ENCODE peak calls at places on chromosomes 6 and 20, in five cellular contexts. One of them, this sample, is unnamed.

GRCh38 chr6:53833147-53833546 is 38.3 kb downstream of the LRRC1 start:
- DNase-seq in WTC11: no peak
- DNase-seq in kidney: no peak
- DNase-seq in hepatocyte: no peak
- DNase-seq in astrocyte of the cerebellum: no peak
- DNase-seq in this sample: no peak

GRCh38 chr20:43590036-43590391 is 723 bp upstream of the IFT52 start:
- DNase-seq in WTC11: peak
- DNase-seq in astrocyte of the cerebellum: no peak
- DNase-seq in hepatocyte: no peak
- DNase-seq in kidney: no peak
- DNase-seq in this sample: peak

GRCh38 chr6:73854998-73855718 is 159.2 kb downstream of the CD109 start:
- DNase-seq in hepatocyte: peak
- DNase-seq in kidney: no peak
- DNase-seq in WTC11: no peak
- DNase-seq in astrocyte of the cerebellum: peak
- DNase-seq in this sample: peak

GRCh38 chr6:104728444-104728843 is 131.3 kb downstream of the HACE1 start:
- DNase-seq in hepatocyte: no peak
- DNase-seq in WTC11: no peak
- DNase-seq in astrocyte of the cerebellum: no peak
- DNase-seq in kidney: no peak
- DNase-seq in this sample: no peak

GRCh38 chr6:126657556-126658129 is 317.7 kb downstream of the CENPW start:
- DNase-seq in WTC11: no peak
- DNase-seq in astrocyte of the cerebellum: peak
- DNase-seq in kidney: no peak
- DNase-seq in hepatocyte: peak
- DNase-seq in this sample: no peak

GRCh38 chr6:123564363-123564762 is 72.4 kb downstream of the TRDN start:
- DNase-seq in hepatocyte: no peak
- DNase-seq in kidney: no peak
- DNase-seq in WTC11: no peak
- DNase-seq in astrocyte of the cerebellum: no peak
- DNase-seq in this sample: no peak

GRCh38 chr6:53979468-53980067 is 131.7 kb upstream of the MLIP start:
- DNase-seq in astrocyte of the cerebellum: no peak
- DNase-seq in hepatocyte: peak
- DNase-seq in kidney: no peak
- DNase-seq in WTC11: no peak
- DNase-seq in this sample: peak

GRCh38 chr20:39638671-39639070 is 676.5 kb downstream of the DHX35 start:
- DNase-seq in astrocyte of the cerebellum: no peak
- DNase-seq in WTC11: no peak
- DNase-seq in kidney: no peak
- DNase-seq in hepatocyte: no peak
- DNase-seq in this sample: no peak

GRCh38 chr6:3960754-3961361 is 111.7 kb downstream of the FAM50B start:
- DNase-seq in kidney: no peak
- DNase-seq in WTC11: no peak
- DNase-seq in astrocyte of the cerebellum: no peak
- DNase-seq in hepatocyte: no peak
- DNase-seq in this sample: no peak

GRCh38 chr6:19380287-19380686 is 456.9 kb upstream of the ID4 start:
- DNase-seq in WTC11: no peak
- DNase-seq in astrocyte of the cerebellum: no peak
- DNase-seq in hepatocyte: no peak
- DNase-seq in kidney: no peak
- DNase-seq in this sample: no peak

GRCh38 chr6:133277228-133277894 is 36.2 kb downstream of the EYA4 start:
- DNase-seq in astrocyte of the cerebellum: no peak
- DNase-seq in WTC11: no peak
- DNase-seq in kidney: no peak
- DNase-seq in hepatocyte: no peak
- DNase-seq in this sample: no peak

GRCh38 chr20:9241232-9241692 is 172.4 kb downstream of the PLCB4 start:
- DNase-seq in kidney: no peak
- DNase-seq in WTC11: no peak
- DNase-seq in hepatocyte: no peak
- DNase-seq in astrocyte of the cerebellum: peak
- DNase-seq in this sample: no peak

GRCh38 chr6:25034477-25034876 is 98.7 kb upstream of the RIPOR2 start:
- DNase-seq in WTC11: no peak
- DNase-seq in hepatocyte: no peak
- DNase-seq in kidney: no peak
- DNase-seq in astrocyte of the cerebellum: no peak
- DNase-seq in this sample: no peak

GRCh38 chr6:31057426-31058003 is 47.2 kb downstream of the MUC22 start:
- DNase-seq in hepatocyte: no peak
- DNase-seq in astrocyte of the cerebellum: peak
- DNase-seq in kidney: no peak
- DNase-seq in WTC11: no peak
- DNase-seq in this sample: no peak

GRCh38 chr6:154414021-154414813 is 57.6 kb upstream of the IPCEF1 start:
- DNase-seq in kidney: no peak
- DNase-seq in WTC11: no peak
- DNase-seq in hepatocyte: no peak
- DNase-seq in astrocyte of the cerebellum: no peak
- DNase-seq in this sample: no peak

GRCh38 chr6:130967502-130968469 is 95.3 kb downstream of the EPB41L2 start:
- DNase-seq in kidney: no peak
- DNase-seq in hepatocyte: no peak
- DNase-seq in astrocyte of the cerebellum: no peak
- DNase-seq in WTC11: no peak
- DNase-seq in this sample: no peak

GRCh38 chr20:34560141-34560523 is 1.6 kb downstream of the MAP1LC3A start:
- DNase-seq in astrocyte of the cerebellum: no peak
- DNase-seq in hepatocyte: no peak
- DNase-seq in WTC11: no peak
- DNase-seq in kidney: no peak
- DNase-seq in this sample: no peak

GRCh38 chr6:85005494-85005893 is 241.1 kb upstream of the TBX18 start:
- DNase-seq in kidney: no peak
- DNase-seq in astrocyte of the cerebellum: no peak
- DNase-seq in hepatocyte: no peak
- DNase-seq in WTC11: no peak
- DNase-seq in this sample: no peak

GRCh38 chr6:157741321-157741720 is 81.7 kb upstream of the SNX9 start:
- DNase-seq in kidney: no peak
- DNase-seq in astrocyte of the cerebellum: no peak
- DNase-seq in WTC11: no peak
- DNase-seq in hepatocyte: no peak
- DNase-seq in this sample: no peak

GRCh38 chr6:26284537-26285142 is 80.4 kb upstream of the BTN3A2 start:
- DNase-seq in astrocyte of the cerebellum: no peak
- DNase-seq in WTC11: peak
- DNase-seq in kidney: peak
- DNase-seq in hepatocyte: peak
- DNase-seq in this sample: peak

GRCh38 chr20:34022154-34022842 is 28.6 kb downstream of the RALY start:
- DNase-seq in kidney: no peak
- DNase-seq in astrocyte of the cerebellum: no peak
- DNase-seq in hepatocyte: peak
- DNase-seq in WTC11: no peak
- DNase-seq in this sample: no peak

GRCh38 chr6:47447726-47448125 is 29.9 kb upstream of the CD2AP start:
- DNase-seq in kidney: no peak
- DNase-seq in astrocyte of the cerebellum: no peak
- DNase-seq in hepatocyte: no peak
- DNase-seq in WTC11: no peak
- DNase-seq in this sample: no peak

GRCh38 chr6:100228437-100229424 is 234.7 kb upstream of the MCHR2 start:
- DNase-seq in kidney: peak
- DNase-seq in WTC11: peak
- DNase-seq in hepatocyte: peak
- DNase-seq in astrocyte of the cerebellum: no peak
- DNase-seq in this sample: peak

GRCh38 chr20:36717657-36718056 is 28.2 kb downstream of the NDRG3 start:
- DNase-seq in hepatocyte: no peak
- DNase-seq in WTC11: no peak
- DNase-seq in kidney: no peak
- DNase-seq in astrocyte of the cerebellum: no peak
- DNase-seq in this sample: no peak

GRCh38 chr6:15389759-15390723 is 144.2 kb downstream of the JARID2 start:
- DNase-seq in astrocyte of the cerebellum: peak
- DNase-seq in kidney: no peak
- DNase-seq in hepatocyte: peak
- DNase-seq in WTC11: peak
- DNase-seq in this sample: peak

GRCh38 chr20:4297141-4297826 is 281.9 kb upstream of the RNF24 start:
- DNase-seq in WTC11: no peak
- DNase-seq in astrocyte of the cerebellum: no peak
- DNase-seq in hepatocyte: no peak
- DNase-seq in kidney: no peak
- DNase-seq in this sample: no peak

GRCh38 chr6:11317885-11318771 is 85.7 kb upstream of the NEDD9 start:
- DNase-seq in WTC11: no peak
- DNase-seq in astrocyte of the cerebellum: peak
- DNase-seq in hepatocyte: peak
- DNase-seq in kidney: peak
- DNase-seq in this sample: no peak

GRCh38 chr20:17910828-17911294 is 57.7 kb downstream of the SNX5 start:
- DNase-seq in astrocyte of the cerebellum: peak
- DNase-seq in kidney: no peak
- DNase-seq in hepatocyte: peak
- DNase-seq in WTC11: no peak
- DNase-seq in this sample: no peak

GRCh38 chr20:45945678-45946148 is 11.2 kb downstream of the PCIF1 start:
- DNase-seq in kidney: no peak
- DNase-seq in hepatocyte: no peak
- DNase-seq in WTC11: no peak
- DNase-seq in astrocyte of the cerebellum: no peak
- DNase-seq in this sample: no peak

GRCh38 chr20:35601021-35601973 is 14.3 kb upstream of the SPAG4 start:
- DNase-seq in astrocyte of the cerebellum: peak
- DNase-seq in WTC11: peak
- DNase-seq in hepatocyte: peak
- DNase-seq in kidney: peak
- DNase-seq in this sample: peak

GRCh38 chr20:43870484-43870883 is 44.2 kb upstream of the TOX2 start:
- DNase-seq in hepatocyte: no peak
- DNase-seq in kidney: no peak
- DNase-seq in astrocyte of the cerebellum: no peak
- DNase-seq in WTC11: no peak
- DNase-seq in this sample: no peak

GRCh38 chr6:109834131-109834530 is 143.0 kb downstream of the FIG4 start:
- DNase-seq in kidney: no peak
- DNase-seq in WTC11: no peak
- DNase-seq in hepatocyte: peak
- DNase-seq in astrocyte of the cerebellum: no peak
- DNase-seq in this sample: no peak

GRCh38 chr6:111990214-111990613 is 63.7 kb upstream of the CCN6 start:
- DNase-seq in hepatocyte: no peak
- DNase-seq in astrocyte of the cerebellum: no peak
- DNase-seq in kidney: no peak
- DNase-seq in WTC11: no peak
- DNase-seq in this sample: no peak

GRCh38 chr6:49934770-49935169 is 29.2 kb downstream of the DEFB114 start:
- DNase-seq in WTC11: no peak
- DNase-seq in hepatocyte: no peak
- DNase-seq in kidney: no peak
- DNase-seq in astrocyte of the cerebellum: no peak
- DNase-seq in this sample: no peak

GRCh38 chr6:137543114-137543513 is 48.9 kb upstream of the OLIG3 start:
- DNase-seq in astrocyte of the cerebellum: no peak
- DNase-seq in hepatocyte: no peak
- DNase-seq in WTC11: no peak
- DNase-seq in kidney: no peak
- DNase-seq in this sample: no peak
- TF ChIP-seq CTCF in astrocyte of the cerebellum: no peak
- TF ChIP-seq CTCF in hepatocyte: no peak
- TF ChIP-seq CTCF in WTC11: no peak
- TF ChIP-seq CTCF in kidney: no peak
- TF ChIP-seq CTCF in this sample: no peak

DNA sequence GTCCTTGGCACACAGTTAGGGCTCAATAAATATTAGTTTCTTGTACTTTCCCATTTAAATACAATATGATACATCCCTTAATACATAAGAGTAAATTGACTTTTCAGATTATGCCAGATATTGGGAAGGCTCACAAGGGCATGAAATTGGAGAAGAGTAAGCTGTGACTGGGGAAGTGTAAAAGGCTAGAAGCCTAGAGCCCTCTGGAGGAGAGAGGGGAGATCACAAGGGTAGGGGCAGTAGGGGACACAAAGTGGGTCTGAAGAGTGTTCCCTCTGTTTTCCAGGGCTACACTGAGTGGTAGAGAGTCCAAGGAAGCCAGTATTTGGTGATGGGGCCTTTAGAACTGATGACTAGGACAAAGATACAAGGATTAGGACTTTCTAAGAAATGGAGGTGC is 562.9 kb upstream of the CHD6 start:
- DNase-seq in WTC11: no peak
- DNase-seq in astrocyte of the cerebellum: no peak
- DNase-seq in kidney: no peak
- DNase-seq in hepatocyte: no peak
- DNase-seq in this sample: no peak
- TF ChIP-seq CTCF in WTC11: no peak
- TF ChIP-seq CTCF in astrocyte of the cerebellum: no peak
- TF ChIP-seq CTCF in kidney: no peak
- TF ChIP-seq CTCF in hepatocyte: no peak
- TF ChIP-seq CTCF in this sample: no peak

GRCh38 chr6:168451805-168452204 is 10.8 kb downstream of the SMOC2 start:
- DNase-seq in hepatocyte: no peak
- DNase-seq in astrocyte of the cerebellum: no peak
- DNase-seq in kidney: no peak
- DNase-seq in WTC11: peak
- DNase-seq in this sample: no peak
- TF ChIP-seq CTCF in hepatocyte: peak
- TF ChIP-seq CTCF in astrocyte of the cerebellum: peak
- TF ChIP-seq CTCF in kidney: no peak
- TF ChIP-seq CTCF in WTC11: peak
- TF ChIP-seq CTCF in this sample: peak

GRCh38 chr20:40811660-40812414 is 122.8 kb upstream of the MAFB start:
- DNase-seq in WTC11: no peak
- DNase-seq in hepatocyte: no peak
- DNase-seq in astrocyte of the cerebellum: no peak
- DNase-seq in kidney: no peak
- DNase-seq in this sample: no peak
- TF ChIP-seq CTCF in WTC11: no peak
- TF ChIP-seq CTCF in hepatocyte: no peak
- TF ChIP-seq CTCF in astrocyte of the cerebellum: no peak
- TF ChIP-seq CTCF in kidney: no peak
- TF ChIP-seq CTCF in this sample: peak

DNA sequence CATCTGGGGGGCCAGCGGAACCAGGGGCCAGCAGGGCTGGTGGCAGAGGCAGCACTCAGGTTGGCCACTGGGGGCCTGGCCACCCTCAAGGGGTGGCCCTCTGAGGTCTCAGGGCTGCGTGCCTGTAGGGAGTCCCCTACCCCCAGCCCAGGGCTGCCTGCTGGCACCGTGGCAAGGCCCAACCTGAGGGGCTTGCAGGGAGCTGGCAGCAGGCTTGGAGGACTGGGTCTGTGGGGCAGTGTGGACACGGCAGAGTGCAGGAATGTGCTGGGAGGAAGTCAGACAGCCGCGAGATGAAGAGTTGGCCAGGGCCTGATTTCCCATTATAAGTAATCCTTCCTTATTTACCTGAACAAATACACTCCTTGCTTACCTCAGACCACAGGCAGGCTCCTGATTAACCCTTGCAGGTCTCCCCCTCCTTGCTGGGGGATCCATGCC is at the start of gene SPDEF:
- DNase-seq in WTC11: no peak
- DNase-seq in hepatocyte: no peak
- DNase-seq in kidney: peak
- DNase-seq in astrocyte of the cerebellum: no peak
- DNase-seq in this sample: no peak
- TF ChIP-seq CTCF in WTC11: no peak
- TF ChIP-seq CTCF in hepatocyte: no peak
- TF ChIP-seq CTCF in kidney: no peak
- TF ChIP-seq CTCF in astrocyte of the cerebellum: no peak
- TF ChIP-seq CTCF in this sample: no peak